ENCODE peak calls at places on chromosomes 11 and 22, in ten cellular contexts. T, H, Z, B, D, K, G, X, V and E are unnamed samples.

GRCh38 chr11:120217941-120218694 is 7.3 kb downstream of the OAF start:
- DNase-seq in T (peak; percentile 70), H (no peak), Z (no peak), B (no peak), D (no peak), K (no peak), G (no peak), X (no peak), V (no peak), E (no peak)

GRCh38 chr11:112292785-112293407 is 32.2 kb upstream of the PLET1 start:
- DNase-seq in T (no peak), H (no peak), Z (no peak), B (peak; percentile 98), D (peak; percentile 44), K (no peak), G (peak; percentile 97), X (no peak), V (no peak), E (no peak)

GRCh38 chr11:9293646-9294045 is 20.7 kb downstream of the TMEM41B start:
- DNase-seq in T (no peak), H (no peak), Z (no peak), B (no peak), D (no peak), K (no peak), G (no peak), X (no peak), V (no peak), E (no peak)

GRCh38 chr11:79439893-79440450 is 858 bp downstream of the TENM4 start:
- DNase-seq in T (peak; percentile 19), H (no peak), Z (no peak), B (no peak), D (peak; percentile 70), K (peak; percentile 3), G (no peak), X (peak; percentile 42), V (no peak), E (no peak)

GRCh38 chr22:25097006-25097405 is 102.7 kb upstream of the CRYBB3 start:
- DNase-seq in T (no peak), H (no peak), Z (no peak), B (no peak), D (no peak), K (no peak), G (no peak), X (no peak), V (no peak), E (no peak)

GRCh38 chr11:114195981-114196731 is 100.0 kb upstream of the NNMT start:
- DNase-seq in T (no peak), H (no peak), Z (no peak), B (no peak), D (no peak), K (no peak), G (no peak), X (no peak), V (no peak), E (no peak)

GRCh38 chr11:117664897-117665296 is 132.1 kb downstream of the DSCAML1 start:
- DNase-seq in T (no peak), H (no peak), Z (no peak), B (no peak), D (no peak), K (peak; percentile 50), G (no peak), X (no peak), V (no peak), E (no peak)

GRCh38 chr11:2091786-2092463 is 47.3 kb downstream of the IGF2 start:
- DNase-seq in T (no peak), H (no peak), Z (no peak), B (no peak), D (no peak), K (no peak), G (no peak), X (no peak), V (no peak), E (no peak)

GRCh38 chr22:20994902-20995241 is 7.0 kb downstream of the THAP7 start:
- DNase-seq in T (no peak), H (no peak), Z (no peak), B (no peak), D (no peak), K (no peak), G (no peak), X (no peak), V (no peak), E (no peak)

GRCh38 chr11:74929431-74930363 is 19.2 kb downstream of the XRRA1 start:
- DNase-seq in T (peak; percentile 86), H (peak; percentile 80), Z (peak; percentile 59), B (peak; percentile 90), D (peak; percentile 85), K (peak; percentile 91), G (peak; percentile 93), X (peak; percentile 92), V (peak; percentile 65), E (peak; percentile 86)

GRCh38 chr11:124799384-124800225 is 601 bp downstream of the MSANTD2 start:
- DNase-seq in T (no peak), H (no peak), Z (peak; percentile 41), B (peak; percentile 39), D (peak; percentile 60), K (peak; percentile 35), G (peak; percentile 7), X (peak; percentile 52), V (peak; percentile 17), E (peak; percentile 38)

GRCh38 chr11:65476632-65477270 is 22.1 kb upstream of the MALAT1 start:
- DNase-seq in T (no peak), H (no peak), Z (no peak), B (peak; percentile 46), D (no peak), K (peak; percentile 87), G (no peak), X (no peak), V (no peak), E (no peak)

GRCh38 chr22:44712156-44712555 is 10.2 kb downstream of the PRR5 start:
- DNase-seq in T (no peak), H (no peak), Z (no peak), B (no peak), D (no peak), K (no peak), G (peak; percentile 54), X (no peak), V (no peak), E (no peak)

GRCh38 chr22:26597026-26597425 is 7.1 kb upstream of the TPST2 start:
- DNase-seq in T (no peak), H (no peak), Z (no peak), B (no peak), D (no peak), K (no peak), G (no peak), X (no peak), V (no peak), E (no peak)

GRCh38 chr11:10076458-10077141 is 217.4 kb downstream of the SBF2 start:
- DNase-seq in T (no peak), H (no peak), Z (peak; percentile 23), B (peak; percentile 51), D (no peak), K (peak; percentile 28), G (peak; percentile 73), X (peak; percentile 62), V (no peak), E (peak; percentile 9)

GRCh38 chr11:135033545-135033944 is 621.5 kb upstream of the B3GAT1 start:
- DNase-seq in T (peak; percentile 68), H (peak; percentile 37), Z (no peak), B (no peak), D (peak; percentile 14), K (peak; percentile 26), G (no peak), X (peak; percentile 56), V (no peak), E (peak; percentile 35)